ENCODE peak calls at places on chromosomes 5 and 9, in eight cellular contexts. Y is stimulated activated naive B cell treated with anti-CD40 and anti-IgM and Interleukin-4, amounts not matched to agents 10 μg/mL and 1 μg/mL and 100 μg/mL, for 72 hours; D is GM03348; B is stimulated activated CD4-positive, alpha-beta T cell treated with anti-CD3 and anti-CD28 coated beads, Interleukin-15, amount 100 ng/mL, for 24 hours; U is fibroblast of pulmonary artery; L is NT2/D1; Z is NCI-H2171; F is NCI-H1930. S is an unnamed sample.

GRCh38 chr5:154755361-154756202 is at the start of gene LARP1:
- DNase-seq in Z (no peak), Y (no peak), B (no peak), U (peak; percentile 22), D (peak; percentile 64), L (no peak), F (peak; percentile 35), S (peak; percentile 36)

GRCh38 chr9:122091682-122092592 is 1.2 kb downstream of the TTLL11 start:
- DNase-seq in L (no peak), B (no peak), Z (no peak), Y (no peak), D (no peak), U (no peak), F (no peak), S (peak; percentile 10)

GRCh38 chr5:56069652-56070226 is 75.0 kb upstream of the IL6ST start:
- DNase-seq in F (no peak), U (no peak), L (no peak), D (no peak), Z (no peak), Y (no peak), B (no peak), S (no peak)

GRCh38 chr9:70000481-70000880 is 43.2 kb upstream of the MAMDC2 start:
- DNase-seq in B (no peak), F (no peak), L (no peak), Y (no peak), D (no peak), Z (no peak), U (no peak), S (no peak)

GRCh38 chr5:133461796-133462516 is 150.4 kb downstream of the FSTL4 start:
- DNase-seq in B (no peak), F (no peak), Y (no peak), D (no peak), U (no peak), L (no peak), Z (no peak), S (no peak)

GRCh38 chr5:179362355-179362754 is 17.1 kb upstream of the ADAMTS2 start:
- DNase-seq in U (no peak), F (no peak), Z (no peak), B (no peak), L (no peak), D (no peak), Y (no peak), S (no peak)

GRCh38 chr9:134474058-134474370 is 147.8 kb downstream of the RXRA start:
- DNase-seq in U (peak; percentile 50), D (peak; percentile 33), L (no peak), Y (no peak), F (no peak), Z (no peak), B (no peak), S (no peak)

GRCh38 chr9:81848472-81848871 is 79.8 kb upstream of the SPATA31D4 start:
- DNase-seq in U (peak; percentile 59), D (peak; percentile 45), F (no peak), L (no peak), Y (no peak), B (no peak), Z (no peak), S (no peak)

GRCh38 chr9:35102769-35103659 is at the start of gene STOML2:
- DNase-seq in Y (peak; percentile 91), U (peak; percentile 97), F (peak; percentile 95), Z (peak; percentile 76), L (peak; percentile 94), D (peak; percentile 96), B (peak; percentile 94), S (peak; percentile 96)

GRCh38 chr9:127886401-127886972 is 9.0 kb upstream of the AK1 start:
- DNase-seq in L (no peak), Z (no peak), Y (no peak), U (no peak), B (no peak), D (peak; percentile 38), F (no peak), S (no peak)

GRCh38 chr5:148020247-148020646 is 43.5 kb upstream of the SPINK5 start:
- DNase-seq in F (no peak), D (no peak), B (no peak), L (no peak), Z (no peak), U (no peak), Y (no peak), S (no peak)

GRCh38 chr5:83554133-83554532 is 82.6 kb downstream of the VCAN start:
- DNase-seq in F (no peak), U (no peak), Y (no peak), B (no peak), Z (no peak), D (no peak), L (no peak), S (no peak)

GRCh38 chr9:21294904-21295538 is 10.1 kb downstream of the IFNA5 start:
- DNase-seq in D (no peak), Z (no peak), B (no peak), Y (no peak), U (no peak), L (no peak), F (no peak), S (peak; percentile 19)

GRCh38 chr5:93723005-93723404 is 18.4 kb downstream of the POU5F2 start:
- DNase-seq in Y (no peak), Z (no peak), U (peak; percentile 20), B (no peak), F (no peak), D (no peak), L (no peak), S (no peak)

GRCh38 chr9:4553951-4554381 is 63.7 kb downstream of the SLC1A1 start:
- DNase-seq in F (no peak), Y (no peak), B (no peak), Z (no peak), L (no peak), D (peak; percentile 18), U (peak; percentile 47), S (no peak)

GRCh38 chr5:139772392-139772791 is 23.2 kb upstream of the PSD2 start:
- DNase-seq in Z (no peak), Y (no peak), B (no peak), F (no peak), D (no peak), L (no peak), U (no peak), S (no peak)

GRCh38 chr5:129163979-129164378 is 69.4 kb downstream of the ISOC1 start:
- DNase-seq in F (no peak), Z (no peak), D (no peak), U (no peak), L (no peak), B (no peak), Y (no peak), S (no peak)

GRCh38 chr9:96486351-96487029 is 36.5 kb downstream of the HABP4 start:
- DNase-seq in L (no peak), Z (no peak), D (peak; percentile 92), U (peak; percentile 75), Y (no peak), B (no peak), F (no peak), S (no peak)

GRCh38 chr5:116130471-116130870 is 45.6 kb downstream of the COMMD10 start:
- DNase-seq in F (no peak), L (no peak), Y (no peak), Z (no peak), D (peak; percentile 16), U (peak; percentile 33), B (no peak), S (no peak)

GRCh38 chr9:115883467-115884329 is 269.9 kb upstream of the PAPPA start:
- DNase-seq in B (no peak), Y (no peak), L (peak; percentile 28), D (peak; percentile 42), U (peak; percentile 77), Z (peak; percentile 48), F (peak; percentile 11), S (no peak)

GRCh38 chr5:39587675-39588074 is 162.9 kb upstream of the DAB2 start:
- DNase-seq in F (no peak), U (no peak), B (no peak), Y (no peak), D (no peak), Z (no peak), L (no peak), S (no peak)